ENCODE peak calls at places on chromosomes 7 and 10, in eight cellular contexts. W, V, H, P, O, G, D and Z are unnamed samples.

GRCh38 chr10:133326745-133327650 is 9.7 kb downstream of the CALY start:
- DNase-seq in W (no peak), V (no peak), H (no peak), P (no peak), O (no peak), G (no peak), D (no peak), Z (no peak)

GRCh38 chr7:149202831-149203231 is 7.5 kb downstream of the ZNF282 start:
- DNase-seq in W (no peak), V (no peak), H (no peak), P (no peak), O (no peak), G (no peak), D (no peak), Z (no peak)

GRCh38 chr7:111867348-111867931 is 305.1 kb upstream of the IMMP2L start:
- DNase-seq in W (no peak), V (no peak), H (no peak), P (no peak), O (no peak), G (no peak), D (peak; percentile 40), Z (no peak)

GRCh38 chr10:122152544-122152943 is 118.6 kb upstream of the BTBD16 start:
- DNase-seq in W (peak; percentile 89), V (peak; percentile 89), H (peak; percentile 55), P (no peak), O (peak; percentile 65), G (peak; percentile 87), D (no peak), Z (peak; percentile 96)

GRCh38 chr7:30474893-30475292 is 3.7 kb downstream of the NOD1 start:
- DNase-seq in W (no peak), V (no peak), H (no peak), P (no peak), O (no peak), G (no peak), D (no peak), Z (no peak)

GRCh38 chr7:140689199-140690152 is 7.0 kb upstream of the NDUFB2 start:
- DNase-seq in W (no peak), V (no peak), H (no peak), P (no peak), O (no peak), G (no peak), D (no peak), Z (peak; percentile 77)

GRCh38 chr10:33304553-33304952 is 29.9 kb downstream of the NRP1 start:
- DNase-seq in W (no peak), V (no peak), H (no peak), P (no peak), O (no peak), G (no peak), D (no peak), Z (no peak)

GRCh38 chr10:109427421-109427820 is 495.9 kb downstream of the XPNPEP1 start:
- DNase-seq in W (no peak), V (no peak), H (no peak), P (no peak), O (no peak), G (no peak), D (peak; percentile 10), Z (no peak)

GRCh38 chr7:11193131-11193867 is 219.6 kb downstream of the PHF14 start:
- DNase-seq in W (no peak), V (no peak), H (no peak), P (no peak), O (no peak), G (no peak), D (no peak), Z (no peak)

GRCh38 chr7:43674559-43675436 is 54.5 kb downstream of the COA1 start:
- DNase-seq in W (no peak), V (no peak), H (no peak), P (no peak), O (no peak), G (no peak), D (no peak), Z (no peak)

GRCh38 chr10:105068497-105068896 is 427.4 kb downstream of the SORCS3 start:
- DNase-seq in W (no peak), V (no peak), H (no peak), P (no peak), O (no peak), G (no peak), D (no peak), Z (no peak)

GRCh38 chr7:34748244-34749039 is 90.4 kb downstream of the NPSR1 start:
- DNase-seq in W (no peak), V (peak; percentile 81), H (peak; percentile 98), P (no peak), O (no peak), G (no peak), D (no peak), Z (no peak)

GRCh38 chr7:20412023-20412422 is 81.3 kb downstream of the ITGB8 start:
- DNase-seq in W (no peak), V (no peak), H (no peak), P (no peak), O (no peak), G (no peak), D (no peak), Z (no peak)

GRCh38 chr7:97454636-97455035 is 277.2 kb upstream of the TAC1 start:
- DNase-seq in W (no peak), V (no peak), H (no peak), P (no peak), O (no peak), G (no peak), D (no peak), Z (no peak)

GRCh38 chr10:6141296-6142151 is 52.7 kb downstream of the RBM17 start:
- DNase-seq in W (no peak), V (no peak), H (no peak), P (peak; percentile 65), O (no peak), G (no peak), D (no peak), Z (no peak)
- H3K27ac ChIP-seq in W (no peak overlapping the region), V (no peak overlapping the region), H (no peak overlapping the region), P (peak overlapping the region; percentile 90), O (peak overlapping the region; percentile 63), G (no peak overlapping the region), D (no peak overlapping the region), Z (peak overlapping the region; percentile 77)

GRCh38 chr7:130648580-130648979 is 20.0 kb downstream of the COPG2 start:
- DNase-seq in W (no peak), V (no peak), H (no peak), P (no peak), O (no peak), G (no peak), D (no peak), Z (no peak)
- H3K27ac ChIP-seq in W (no peak overlapping the region), V (no peak overlapping the region), H (no peak overlapping the region), P (no peak overlapping the region), O (no peak overlapping the region), G (no peak overlapping the region), D (no peak overlapping the region), Z (no peak overlapping the region)

DNA sequence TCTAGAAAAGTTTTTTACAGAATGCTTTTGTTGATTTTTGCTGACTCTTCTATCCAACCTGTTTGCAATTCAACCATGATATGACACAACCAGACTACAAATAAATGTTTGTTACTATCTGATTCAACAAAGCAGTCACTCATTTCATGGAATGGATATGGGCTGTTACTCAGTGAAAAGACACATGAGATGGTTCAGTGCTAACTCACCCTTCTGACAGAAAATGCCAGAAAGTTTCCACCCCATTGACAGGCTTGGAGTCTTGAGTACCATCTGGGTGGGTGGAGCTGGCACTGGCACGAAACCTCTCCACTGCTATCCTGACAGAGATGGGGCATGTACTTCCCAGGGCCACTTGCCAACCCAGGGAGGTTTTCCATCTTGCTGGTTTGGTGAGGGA is 39.5 kb downstream of the RBM28 start:
- DNase-seq in W (no peak), V (no peak), H (no peak), P (no peak), O (no peak), G (no peak), D (no peak), Z (no peak)
- H3K27ac ChIP-seq in W (no peak overlapping the region), V (no peak overlapping the region), H (no peak overlapping the region), P (no peak overlapping the region), O (no peak overlapping the region), G (peak overlapping the region; percentile 60), D (no peak overlapping the region), Z (no peak overlapping the region)

GRCh38 chr7:130463553-130464434 is 23.0 kb upstream of the CEP41 start:
- DNase-seq in W (no peak), V (no peak), H (no peak), P (no peak), O (no peak), G (no peak), D (no peak), Z (no peak)
- H3K27ac ChIP-seq in W (no peak overlapping the region), V (no peak overlapping the region), H (no peak overlapping the region), P (no peak overlapping the region), O (no peak overlapping the region), G (no peak overlapping the region), D (no peak overlapping the region), Z (no peak overlapping the region)